ENCODE peak calls at places on chromosomes 4 and X, in five cellular contexts. K is CD8-positive, alpha-beta T cell; C is heart right ventricle; I is kidney epithelial cell; U is progenitor cell of endocrine pancreas. A is an unnamed sample.

GRCh38 chr4:70994387-70995099 is 1.1 kb downstream of the DCK start:
- DNase-seq in K (no peak), C (no peak), I (no peak), U (no peak), A (no peak)

GRCh38 chr4:60463846-60464502 is 736.2 kb upstream of the ADGRL3 start:
- DNase-seq in K (no peak), C (no peak), I (no peak), U (no peak), A (no peak)

GRCh38 chr4:152039085-152039484 is 278.3 kb upstream of the GATB start:
- DNase-seq in K (no peak), C (no peak), I (no peak), U (no peak), A (no peak)

GRCh38 chr4:13829457-13829856 is 201.9 kb upstream of the BOD1L1 start:
- DNase-seq in K (no peak), C (no peak), I (no peak), U (no peak), A (no peak)

GRCh38 chr4:64883087-64883926 is 474.1 kb upstream of the TECRL start:
- DNase-seq in K (no peak), C (no peak), I (peak), U (no peak), A (no peak)

GRCh38 chrX:18941896-18942295 is 42.0 kb downstream of the PHKA2 start:
- DNase-seq in K (no peak), C (no peak), I (no peak), U (no peak), A (no peak)

GRCh38 chr4:81723927-81724587 is 252.3 kb upstream of the RASGEF1B start:
- DNase-seq in K (peak), C (no peak), I (no peak), U (no peak), A (no peak)

GRCh38 chr4:1043162-1043561 is 31.7 kb downstream of the FGFRL1 start:
- DNase-seq in K (no peak), C (no peak), I (no peak), U (no peak), A (no peak)

GRCh38 chr4:15882675-15883086 is 55.9 kb downstream of the FGFBP1 start:
- DNase-seq in K (peak), C (no peak), I (peak), U (peak), A (peak)

GRCh38 chrX:72101597-72102037 is 30.1 kb downstream of the RTL5 start:
- DNase-seq in K (no peak), C (no peak), I (no peak), U (no peak), A (no peak)

GRCh38 chrX:125132274-125132673 is 187.4 kb upstream of the TEX13C start:
- DNase-seq in K (no peak), C (no peak), I (no peak), U (no peak), A (no peak)

GRCh38 chr4:22988526-22988925 is 295.8 kb downstream of the GBA3 start:
- DNase-seq in K (no peak), C (no peak), I (no peak), U (no peak), A (no peak)

GRCh38 chr4:56512166-56512565 is 6.6 kb downstream of the ARL9 start:
- DNase-seq in K (no peak), C (no peak), I (no peak), U (no peak), A (no peak)

GRCh38 chrX:373641-374471 is 12.9 kb downstream of the PPP2R3B start:
- DNase-seq in K (no peak), C (peak), I (no peak), U (peak), A (no peak)

GRCh38 chrX:43655151-43655676 is 885 bp upstream of the MAOA start:
- DNase-seq in K (peak), C (peak), I (no peak), U (peak), A (no peak)

GRCh38 chr4:113673450-113673849 is 88.1 kb downstream of the CAMK2D start:
- DNase-seq in K (peak), C (no peak), I (no peak), U (no peak), A (no peak)

GRCh38 chrX:78514852-78515251 is 144.3 kb downstream of the RTL3 start:
- DNase-seq in K (no peak), C (no peak), I (no peak), U (no peak), A (no peak)

GRCh38 chr4:16890651-16891050 is 7.8 kb downstream of the LDB2 start:
- DNase-seq in K (no peak), C (no peak), I (no peak), U (no peak), A (no peak)

GRCh38 chr4:125551451-125551850 is 236.7 kb downstream of the FAT4 start:
- DNase-seq in K (no peak), C (no peak), I (no peak), U (no peak), A (no peak)

GRCh38 chr4:73729534-73730165 is 10.7 kb upstream of the CXCL8 start:
- DNase-seq in K (no peak), C (peak), I (no peak), U (peak), A (peak)

GRCh38 chr4:52037730-52038108 is 380 bp downstream of the SGCB start:
- DNase-seq in K (no peak), C (peak), I (no peak), U (peak), A (no peak)

GRCh38 chr4:80081566-80081965 is 8.5 kb upstream of the ANTXR2 start:
- DNase-seq in K (no peak), C (no peak), I (no peak), U (no peak), A (no peak)

GRCh38 chr4:136369073-136369472 is 1163.2 kb downstream of the PCDH18 start:
- DNase-seq in K (no peak), C (no peak), I (no peak), U (no peak), A (no peak)

GRCh38 chr4:114012749-114013148 is 33.3 kb upstream of the ARSJ start:
- DNase-seq in K (no peak), C (no peak), I (no peak), U (no peak), A (no peak)

GRCh38 chr4:2836391-2836859 is 7.2 kb upstream of the ADD1 start:
- DNase-seq in K (no peak), C (no peak), I (no peak), U (no peak), A (no peak)

GRCh38 chrX:114798902-114799301 is 215.0 kb downstream of the HTR2C start:
- DNase-seq in K (no peak), C (no peak), I (no peak), U (no peak), A (no peak)

GRCh38 chr4:176939445-176939844 is 146.7 kb upstream of the VEGFC start:
- DNase-seq in K (no peak), C (no peak), I (no peak), U (no peak), A (no peak)

GRCh38 chr4:112968456-112969159 is 80.8 kb upstream of the ANK2 start:
- DNase-seq in K (no peak), C (no peak), I (no peak), U (no peak), A (no peak)

GRCh38 chr4:47839259-47839658 is 1.4 kb upstream of the CORIN start:
- DNase-seq in K (no peak), C (no peak), I (no peak), U (no peak), A (no peak)
- TF ChIP-seq CTCF in K (peak), C (peak), I (peak), U (peak), A (peak)

GRCh38 chr4:145656156-145656555 is 23.8 kb upstream of the C4orf51 start:
- DNase-seq in K (no peak), C (no peak), I (no peak), U (no peak), A (no peak)
- TF ChIP-seq CTCF in K (no peak), C (no peak), I (no peak), U (no peak), A (no peak)

GRCh38 chrX:47960400-47960799 is 43.4 kb downstream of the ZNF182 start:
- DNase-seq in K (no peak), C (no peak), I (no peak), U (no peak), A (no peak)

GRCh38 chrX:47956016-47956415 is 47.8 kb downstream of the ZNF182 start:
- DNase-seq in K (no peak), C (no peak), I (no peak), U (no peak), A (no peak)

GRCh38 chrX:47958943-47959342 is 44.8 kb downstream of the ZNF182 start:
- DNase-seq in K (no peak), C (no peak), I (no peak), U (no peak), A (no peak)
- TF ChIP-seq CTCF in K (peak), C (no peak), I (no peak), U (peak), A (peak)

DNA sequence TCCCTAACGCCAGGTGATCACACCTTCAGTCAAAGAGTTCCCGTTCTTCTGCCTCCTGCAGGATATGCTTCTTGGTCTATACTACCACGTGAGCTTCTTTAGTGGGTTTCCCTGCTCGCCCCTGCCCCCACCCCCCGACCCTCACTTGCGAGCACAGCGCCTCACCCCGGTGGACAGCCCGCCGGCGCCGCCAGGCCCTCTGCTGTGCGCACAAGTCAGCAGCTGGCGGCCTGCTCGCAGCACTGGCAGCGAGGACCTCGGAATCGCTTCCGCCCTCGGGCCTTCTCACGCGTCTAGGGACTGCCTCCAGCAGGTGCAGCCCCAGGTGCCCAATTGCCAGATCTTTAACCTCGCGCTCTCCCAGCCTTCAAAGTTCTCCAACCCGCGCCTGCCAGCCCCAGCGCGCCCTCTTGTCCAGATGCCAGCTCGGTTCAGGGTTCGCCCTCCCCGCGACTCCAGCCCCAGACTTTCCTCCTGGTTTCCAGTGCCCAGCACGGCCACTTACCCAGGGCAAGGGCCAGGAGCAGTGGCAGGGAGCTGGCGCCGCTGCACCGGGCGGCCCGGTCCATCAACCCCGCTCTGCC is 474 bp downstream of the BTC start:
- DNase-seq in K (no peak), C (peak), I (no peak), U (peak), A (no peak)
- TF ChIP-seq CTCF in K (no peak), C (no peak), I (peak), U (peak), A (no peak)

GRCh38 chrX:9581771-9582396 is 117.0 kb downstream of the TBL1X start:
- DNase-seq in K (no peak), C (no peak), I (no peak), U (no peak), A (no peak)
- TF ChIP-seq CTCF in K (no peak), C (no peak), I (no peak), U (no peak), A (no peak)

DNA sequence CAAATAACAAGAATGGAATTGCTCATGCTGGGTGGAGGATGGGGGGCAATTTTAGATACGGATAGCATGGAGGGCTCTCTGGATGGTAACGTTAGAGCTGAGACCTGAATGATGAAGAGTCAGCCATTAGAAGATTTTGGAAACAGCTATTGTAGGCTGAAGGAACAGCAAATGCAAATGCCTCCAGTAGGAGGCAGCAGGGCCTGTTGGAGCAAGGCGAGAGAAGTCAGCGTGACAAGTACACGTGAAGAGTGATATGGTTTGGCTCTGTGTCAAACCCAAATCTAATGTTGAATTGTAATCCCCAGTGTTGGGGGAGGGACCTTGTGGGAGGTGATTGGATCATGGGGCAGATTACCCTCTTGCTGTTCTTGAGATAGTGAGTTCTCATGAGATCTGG is 59.3 kb upstream of the SOD3 start:
- DNase-seq in K (no peak), C (no peak), I (no peak), U (no peak), A (no peak)
- TF ChIP-seq CTCF in K (no peak), C (peak), I (peak), U (peak), A (peak)

DNA sequence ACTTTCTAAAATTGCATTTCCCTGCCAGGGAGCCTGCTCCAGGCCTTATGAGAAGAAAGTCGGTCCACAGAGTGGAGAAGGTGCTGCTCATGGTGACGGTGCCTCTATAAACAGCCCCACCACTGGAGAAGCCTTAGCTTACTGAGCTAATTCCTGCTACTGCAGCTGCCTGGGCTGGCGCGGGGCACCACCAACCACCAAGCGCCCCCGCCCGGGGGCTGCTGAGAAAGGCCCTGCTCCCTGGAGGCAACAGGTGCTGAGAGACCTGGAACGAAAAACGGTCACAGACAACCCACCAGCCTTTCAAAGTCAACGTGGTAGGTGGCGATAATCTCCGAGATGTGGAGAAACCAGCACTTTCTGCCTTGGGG is 2.9 kb downstream of the HCFC1 start:
- DNase-seq in K (no peak), C (no peak), I (no peak), U (no peak), A (no peak)
- TF ChIP-seq CTCF in K (no peak), C (no peak), I (no peak), U (peak), A (no peak)

A was measured in AG04449.